ENCODE peak calls at places on chromosomes 6 and 20, in four cellular contexts. One of them, this sample, is unnamed.

GRCh38 chr6:106799008-106799952 is 169.9 kb downstream of the QRSL1 start:
- DNase-seq in A673: peak
- DNase-seq in K562: no peak
- DNase-seq in HepG2: peak
- DNase-seq in this sample: peak

GRCh38 chr6:39806277-39806676 is 14.1 kb downstream of the DAAM2 start:
- DNase-seq in A673: no peak
- DNase-seq in K562: no peak
- DNase-seq in HepG2: no peak
- DNase-seq in this sample: no peak

GRCh38 chr6:142331075-142331551 is 29.3 kb downstream of the ADGRG6 start:
- DNase-seq in A673: no peak
- DNase-seq in K562: no peak
- DNase-seq in HepG2: peak
- DNase-seq in this sample: no peak

GRCh38 chr6:155583997-155584396 is 128.4 kb upstream of the NOX3 start:
- DNase-seq in A673: no peak
- DNase-seq in K562: no peak
- DNase-seq in HepG2: no peak
- DNase-seq in this sample: no peak

GRCh38 chr6:39073471-39074355 is 25.1 kb downstream of the GLP1R start:
- DNase-seq in A673: no peak
- DNase-seq in K562: no peak
- DNase-seq in HepG2: no peak
- DNase-seq in this sample: no peak

GRCh38 chr6:41286544-41287346 is at the start of gene TREM1:
- DNase-seq in A673: no peak
- DNase-seq in K562: no peak
- DNase-seq in HepG2: peak
- DNase-seq in this sample: peak

GRCh38 chr20:2470051-2470431 is 548 bp downstream of the SNRPB start:
- DNase-seq in A673: peak
- DNase-seq in K562: peak
- DNase-seq in HepG2: peak
- DNase-seq in this sample: peak

GRCh38 chr20:41989935-41990635 is 371.9 kb upstream of the CHD6 start:
- DNase-seq in A673: peak
- DNase-seq in K562: no peak
- DNase-seq in HepG2: no peak
- DNase-seq in this sample: peak

GRCh38 chr6:111585241-111585968 is 20.3 kb downstream of the TRAF3IP2 start:
- DNase-seq in A673: no peak
- DNase-seq in K562: no peak
- DNase-seq in HepG2: no peak
- DNase-seq in this sample: no peak

GRCh38 chr6:109428889-109429477 is 11.4 kb downstream of the PPIL6 start:
- DNase-seq in A673: no peak
- DNase-seq in K562: no peak
- DNase-seq in HepG2: no peak
- DNase-seq in this sample: peak

GRCh38 chr6:153129873-153130514 is 1.1 kb downstream of the RGS17 start:
- DNase-seq in A673: no peak
- DNase-seq in K562: no peak
- DNase-seq in HepG2: no peak
- DNase-seq in this sample: peak

GRCh38 chr6:99393698-99394531 is at the start of gene COQ3:
- DNase-seq in A673: peak
- DNase-seq in K562: peak
- DNase-seq in HepG2: peak
- DNase-seq in this sample: peak

DNA sequence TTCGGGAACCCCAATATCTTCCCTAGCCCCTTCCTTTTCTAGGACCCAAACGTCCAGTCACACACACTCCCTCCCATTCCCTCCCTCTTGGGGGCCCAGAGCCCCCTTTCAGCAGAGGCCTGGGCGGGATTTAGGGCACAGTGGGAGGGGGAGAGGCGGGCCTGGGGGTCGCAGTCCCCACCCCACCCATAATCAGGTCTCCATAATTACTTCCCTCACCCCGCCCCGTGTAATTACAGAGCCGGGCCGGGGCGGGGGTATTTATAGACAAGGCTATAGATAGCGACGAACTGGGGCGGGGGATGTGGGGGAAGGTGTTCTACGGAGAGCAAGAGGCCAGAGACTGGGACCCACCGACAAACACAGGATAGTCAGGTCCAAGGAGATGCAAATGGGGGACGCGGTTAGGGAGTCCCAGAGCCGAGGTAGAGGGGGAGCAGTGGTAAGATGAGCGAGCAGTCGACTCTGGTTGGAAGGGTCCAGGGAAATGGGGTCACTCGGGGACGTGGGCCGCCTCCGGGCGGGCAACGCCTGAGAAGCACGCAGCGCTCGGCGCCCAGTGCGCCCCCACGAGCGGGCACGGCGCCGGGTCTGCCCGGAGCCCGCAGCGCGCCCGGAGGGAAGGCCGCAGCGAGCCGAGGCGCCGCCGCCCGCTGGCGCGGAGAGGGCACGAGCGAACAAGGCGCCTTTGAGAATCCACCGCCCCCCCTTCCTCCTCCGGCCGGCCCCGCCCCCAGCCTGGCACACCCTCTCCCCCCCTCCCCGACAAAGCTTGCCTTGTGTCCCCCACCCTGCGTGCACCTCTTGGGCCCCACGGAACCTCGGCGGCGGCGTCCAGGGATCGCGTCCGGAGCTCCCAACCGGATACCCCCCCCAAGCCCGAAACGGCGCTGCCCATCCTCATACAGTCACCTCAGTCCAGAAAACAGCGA is 670 bp upstream of the COL11A2 start:
- DNase-seq in A673: no peak
- DNase-seq in K562: no peak
- DNase-seq in HepG2: no peak
- DNase-seq in this sample: peak
- TF ChIP-seq EZH2 in A673: no peak
- TF ChIP-seq EZH2 in K562: no peak
- TF ChIP-seq EZH2 in HepG2: no peak
- TF ChIP-seq EZH2 in this sample: peak

GRCh38 chr20:54172856-54173652 is 732 bp downstream of the CYP24A1 start:
- DNase-seq in A673: peak
- DNase-seq in K562: no peak
- DNase-seq in HepG2: no peak
- DNase-seq in this sample: no peak
- TF ChIP-seq EZH2 in A673: no peak
- TF ChIP-seq EZH2 in K562: no peak
- TF ChIP-seq EZH2 in HepG2: no peak
- TF ChIP-seq EZH2 in this sample: peak

GRCh38 chr20:21103582-21104465 is 2.3 kb downstream of the LINC00237 start:
- DNase-seq in A673: no peak
- DNase-seq in K562: no peak
- DNase-seq in HepG2: no peak
- DNase-seq in this sample: no peak
- TF ChIP-seq EZH2 in A673: peak
- TF ChIP-seq EZH2 in K562: no peak
- TF ChIP-seq EZH2 in HepG2: no peak
- TF ChIP-seq EZH2 in this sample: peak

GRCh38 chr6:21664263-21665081 is 70.9 kb downstream of the SOX4 start:
- DNase-seq in A673: peak
- DNase-seq in K562: no peak
- DNase-seq in HepG2: no peak
- DNase-seq in this sample: peak

GRCh38 chr6:21665436-21666199 is 72.1 kb downstream of the SOX4 start:
- DNase-seq in A673: no peak
- DNase-seq in K562: no peak
- DNase-seq in HepG2: no peak
- DNase-seq in this sample: peak

GRCh38 chr6:21666788-21667681 is 73.5 kb downstream of the SOX4 start:
- DNase-seq in A673: no peak
- DNase-seq in K562: no peak
- DNase-seq in HepG2: no peak
- DNase-seq in this sample: peak

GRCh38 chr6:21665101-21665435 is 71.5 kb downstream of the SOX4 start:
- DNase-seq in A673: peak
- DNase-seq in K562: no peak
- DNase-seq in HepG2: no peak
- DNase-seq in this sample: no peak

GRCh38 chr6:21666200-21666671 is 72.7 kb downstream of the SOX4 start:
- DNase-seq in A673: no peak
- DNase-seq in K562: no peak
- DNase-seq in HepG2: no peak
- DNase-seq in this sample: peak
- TF ChIP-seq EZH2 in A673: no peak
- TF ChIP-seq EZH2 in K562: no peak
- TF ChIP-seq EZH2 in HepG2: no peak
- TF ChIP-seq EZH2 in this sample: no peak

GRCh38 chr20:63176035-63176434 is 39.9 kb downstream of the YTHDF1 start:
- DNase-seq in A673: no peak
- DNase-seq in K562: no peak
- DNase-seq in HepG2: no peak
- DNase-seq in this sample: peak
- TF ChIP-seq EZH2 in A673: no peak
- TF ChIP-seq EZH2 in K562: no peak
- TF ChIP-seq EZH2 in HepG2: peak
- TF ChIP-seq EZH2 in this sample: no peak

GRCh38 chr6:158536891-158537798 is 22.7 kb upstream of the TMEM181 start:
- DNase-seq in A673: peak
- DNase-seq in K562: peak
- DNase-seq in HepG2: peak
- DNase-seq in this sample: peak

GRCh38 chr6:158531970-158532369 is 27.9 kb upstream of the TMEM181 start:
- DNase-seq in A673: no peak
- DNase-seq in K562: no peak
- DNase-seq in HepG2: no peak
- DNase-seq in this sample: no peak

GRCh38 chr6:158539363-158539762 is 20.5 kb upstream of the TMEM181 start:
- DNase-seq in A673: no peak
- DNase-seq in K562: no peak
- DNase-seq in HepG2: no peak
- DNase-seq in this sample: no peak

GRCh38 chr6:158538741-158539140 is 21.1 kb upstream of the TMEM181 start:
- DNase-seq in A673: no peak
- DNase-seq in K562: no peak
- DNase-seq in HepG2: no peak
- DNase-seq in this sample: no peak

GRCh38 chr6:158536084-158536890 is 23.6 kb upstream of the TMEM181 start:
- DNase-seq in A673: peak
- DNase-seq in K562: peak
- DNase-seq in HepG2: peak
- DNase-seq in this sample: peak
- TF ChIP-seq EZH2 in A673: no peak
- TF ChIP-seq EZH2 in K562: no peak
- TF ChIP-seq EZH2 in HepG2: no peak
- TF ChIP-seq EZH2 in this sample: no peak

GRCh38 chr6:1608222-1608975 is 1.3 kb upstream of the FOXC1 start:
- DNase-seq in A673: no peak
- DNase-seq in K562: no peak
- DNase-seq in HepG2: no peak
- DNase-seq in this sample: peak
- TF ChIP-seq EZH2 in A673: peak
- TF ChIP-seq EZH2 in K562: no peak
- TF ChIP-seq EZH2 in HepG2: peak
- TF ChIP-seq EZH2 in this sample: peak

DNA sequence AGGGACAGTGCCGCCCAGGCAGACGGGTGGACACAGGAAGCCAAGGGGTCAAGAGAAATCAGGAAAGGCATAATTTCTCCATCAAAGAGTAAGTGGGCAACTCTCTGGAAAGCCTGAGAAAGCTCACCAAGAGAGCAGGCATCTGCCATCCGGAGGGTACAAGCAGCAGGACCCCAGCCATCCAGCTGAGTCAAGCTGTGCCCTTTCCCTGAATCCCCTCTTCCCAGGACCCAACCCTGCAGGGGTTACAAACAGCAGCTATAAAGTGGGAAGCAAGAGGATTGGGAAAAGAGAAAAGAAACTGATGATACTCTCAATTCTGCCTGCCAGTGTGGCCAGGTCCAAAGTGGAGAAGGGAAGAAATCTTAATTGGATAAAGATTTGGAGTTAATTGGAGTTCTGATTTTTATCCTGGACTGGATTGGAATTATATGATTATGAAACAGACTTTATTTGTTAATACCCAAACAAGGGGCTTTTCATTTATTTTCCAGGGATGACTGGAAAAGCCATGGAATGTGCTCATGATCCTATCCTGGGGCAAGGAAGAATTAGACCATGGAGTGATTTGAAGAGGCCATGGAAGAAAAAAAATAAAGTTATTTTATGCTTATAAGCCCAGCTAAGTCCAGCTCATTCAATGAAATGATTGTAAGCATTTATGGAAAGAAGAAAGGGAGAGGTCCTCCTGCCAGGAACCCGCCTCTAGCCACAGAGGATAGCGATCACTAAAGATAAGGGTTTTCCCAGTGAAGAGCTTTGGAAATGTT is 34.9 kb downstream of the NHLRC1 start:
- DNase-seq in A673: no peak
- DNase-seq in K562: no peak
- DNase-seq in HepG2: no peak
- DNase-seq in this sample: no peak
- TF ChIP-seq EZH2 in A673: no peak
- TF ChIP-seq EZH2 in K562: no peak
- TF ChIP-seq EZH2 in HepG2: no peak
- TF ChIP-seq EZH2 in this sample: no peak

DNA sequence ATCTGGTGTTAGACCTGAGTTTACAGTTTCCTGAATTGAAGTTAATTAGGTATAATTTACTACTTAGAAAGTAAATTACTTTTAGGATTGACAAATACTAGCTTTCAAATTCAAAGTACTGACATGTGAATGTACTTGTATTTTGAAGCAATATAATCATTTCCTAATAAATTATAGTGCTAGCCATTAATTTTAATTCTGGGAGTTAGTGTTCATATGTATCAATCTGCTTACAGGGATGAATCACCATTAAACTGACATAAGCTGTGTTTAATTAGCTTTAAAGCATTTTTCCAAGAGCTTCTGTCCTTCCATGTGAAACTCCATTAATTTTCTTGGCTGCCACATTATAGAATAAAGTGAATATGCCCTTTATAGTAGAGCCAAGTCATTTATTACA is 150.9 kb downstream of the COL21A1 start:
- DNase-seq in A673: peak
- DNase-seq in K562: no peak
- DNase-seq in HepG2: no peak
- DNase-seq in this sample: no peak
- TF ChIP-seq EZH2 in A673: no peak
- TF ChIP-seq EZH2 in K562: no peak
- TF ChIP-seq EZH2 in HepG2: no peak
- TF ChIP-seq EZH2 in this sample: no peak